ENCODE peak calls at places on chromosomes 16 and 17, in four cellular contexts. Z, X, E and Q are unnamed samples.

GRCh38 chr17:46732133-46732532 is 86.4 kb downstream of the WNT3 start:
- DNase-seq in Z (no peak), X (no peak), E (no peak), Q (no peak)

GRCh38 chr16:66705790-66706505 is 9.4 kb upstream of the CMTM4 start:
- DNase-seq in Z (no peak), X (no peak), E (peak; percentile 31), Q (no peak)

GRCh38 chr16:64841482-64841881 is 280.4 kb downstream of the CDH11 start:
- DNase-seq in Z (no peak), X (no peak), E (no peak), Q (no peak)

GRCh38 chr17:73528679-73529078 is 115.6 kb downstream of the SDK2 start:
- DNase-seq in Z (no peak), X (no peak), E (no peak), Q (no peak)

GRCh38 chr16:89006036-89006752 is 29.2 kb upstream of the CBFA2T3 start:
- DNase-seq in Z (no peak), X (no peak), E (no peak), Q (no peak)

GRCh38 chr16:88836791-88837190 is 20.0 kb downstream of the GALNS start:
- DNase-seq in Z (no peak), X (no peak), E (no peak), Q (no peak)

GRCh38 chr17:64984776-64985521 is 65.7 kb upstream of the LRRC37A3 start:
- DNase-seq in Z (no peak), X (peak; percentile 25), E (no peak), Q (peak; percentile 17)

GRCh38 chr17:42408076-42408475 is 15.0 kb downstream of the CAVIN1 start:
- DNase-seq in Z (no peak), X (no peak), E (no peak), Q (no peak)

GRCh38 chr17:46758614-46759013 is 59.9 kb downstream of the WNT3 start:
- DNase-seq in Z (no peak), X (no peak), E (no peak), Q (no peak)

GRCh38 chr16:25155553-25156460 is 44.3 kb downstream of the LCMT1 start:
- DNase-seq in Z (no peak), X (no peak), E (no peak), Q (no peak)

GRCh38 chr16:67882374-67883145 is 2.1 kb upstream of the NRN1L start:
- DNase-seq in Z (no peak), X (no peak), E (no peak), Q (no peak)

GRCh38 chr17:68613739-68614298 is 12.7 kb upstream of the FAM20A start:
- DNase-seq in Z (peak; percentile 92), X (no peak), E (no peak), Q (no peak)

GRCh38 chr16:50081428-50082018 is 15.8 kb downstream of the HEATR3 start:
- DNase-seq in Z (no peak), X (no peak), E (no peak), Q (no peak)

GRCh38 chr17:9912146-9913099 is 7.4 kb upstream of the RCVRN start:
- DNase-seq in Z (no peak), X (no peak), E (no peak), Q (no peak)

GRCh38 chr16:47008174-47008573 is 34.7 kb upstream of the DNAJA2 start:
- DNase-seq in Z (no peak), X (no peak), E (no peak), Q (no peak)

GRCh38 chr17:17055286-17056166 is 13.3 kb downstream of the MPRIP start:
- DNase-seq in Z (no peak), X (no peak), E (no peak), Q (no peak)

GRCh38 chr16:88658714-88659113 is 4.2 kb downstream of the MVD start:
- DNase-seq in Z (no peak), X (no peak), E (no peak), Q (no peak)

GRCh38 chr16:12340151-12340733 is 363.7 kb downstream of the SNX29 start:
- DNase-seq in Z (peak; percentile 35), X (no peak), E (no peak), Q (peak; percentile 39)

GRCh38 chr17:72561680-72562079 is 440.9 kb downstream of the SOX9 start:
- DNase-seq in Z (no peak), X (no peak), E (no peak), Q (no peak)

GRCh38 chr17:6070280-6070894 is at the start of gene WSCD1:
- DNase-seq in Z (peak; percentile 80), X (no peak), E (no peak), Q (no peak)

GRCh38 chr17:4789701-4789950 is 862 bp downstream of the GLTPD2 start:
- DNase-seq in Z (no peak), X (no peak), E (no peak), Q (no peak)
- H3K27me3 ChIP-seq in Z (peaks cover 10% of the 10 kb centered on the region), X (peaks cover 21% of the 10 kb centered on the region), E (peaks cover 16% of the 10 kb centered on the region), Q (peaks cover 7% of the 10 kb centered on the region)

GRCh38 chr17:2636169-2636930 is 42.9 kb downstream of the PAFAH1B1 start:
- DNase-seq in Z (no peak), X (no peak), E (no peak), Q (no peak)
- TF ChIP-seq CTCF in Z (no peak), X (no peak), E (no peak), Q (no peak)

GRCh38 chr16:58426960-58427359 is 34.7 kb downstream of the GINS3 start:
- DNase-seq in Z (no peak), X (no peak), E (no peak), Q (no peak)
- H3K27me3 ChIP-seq in Z (no peaks in the 10 kb centered on the region), X (peaks cover 35% of the 10 kb centered on the region), E (no peaks in the 10 kb centered on the region), Q (peaks cover 7% of the 10 kb centered on the region)

DNA sequence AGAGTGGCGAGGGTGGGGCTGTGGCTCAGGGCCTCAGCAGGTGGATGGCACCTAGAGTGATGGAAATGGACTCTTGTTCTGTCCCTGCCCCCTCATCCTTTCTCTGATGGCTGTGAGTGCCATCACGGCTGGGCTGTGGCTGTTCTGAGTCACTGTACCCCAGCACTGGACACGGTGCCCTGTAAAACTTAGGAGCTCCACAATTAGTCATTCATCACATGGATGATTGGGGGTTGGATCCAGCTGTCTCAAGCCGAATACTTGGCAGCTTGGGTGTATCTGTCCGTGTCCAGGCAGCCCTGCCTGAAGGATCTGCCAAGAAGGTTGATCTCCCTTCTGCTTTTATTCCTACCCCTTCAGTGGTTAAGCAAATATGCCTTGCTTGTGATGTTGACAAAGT is 295.5 kb upstream of the EEF2KMT start:
- DNase-seq in Z (no peak), X (no peak), E (no peak), Q (no peak)
- TF ChIP-seq CTCF in Z (no peak), X (no peak), E (no peak), Q (no peak)

GRCh38 chr16:1107731-1108130 is 11.7 kb upstream of the C1QTNF8 start:
- DNase-seq in Z (no peak), X (no peak), E (no peak), Q (no peak)
- H3K27me3 ChIP-seq in Z (peaks cover 20% of the 10 kb centered on the region), X (peaks cover 48% of the 10 kb centered on the region), E (peaks cover 93% of the 10 kb centered on the region), Q (peaks cover 3% of the 10 kb centered on the region)

GRCh38 chr16:82641336-82641984 is 14.7 kb downstream of the CDH13 start:
- DNase-seq in Z (no peak), X (no peak), E (no peak), Q (no peak)
- TF ChIP-seq CTCF in Z (peak; percentile 56), X (peak; percentile 71), E (no peak), Q (peak; percentile 53)

GRCh38 chr17:66898536-66898935 is 63.6 kb downstream of the CACNG5 start:
- DNase-seq in Z (no peak), X (no peak), E (no peak), Q (no peak)
- H3K27me3 ChIP-seq in Z (no peaks in the 10 kb centered on the region), X (no peaks in the 10 kb centered on the region), E (no peaks in the 10 kb centered on the region), Q (peaks cover 23% of the 10 kb centered on the region)

DNA sequence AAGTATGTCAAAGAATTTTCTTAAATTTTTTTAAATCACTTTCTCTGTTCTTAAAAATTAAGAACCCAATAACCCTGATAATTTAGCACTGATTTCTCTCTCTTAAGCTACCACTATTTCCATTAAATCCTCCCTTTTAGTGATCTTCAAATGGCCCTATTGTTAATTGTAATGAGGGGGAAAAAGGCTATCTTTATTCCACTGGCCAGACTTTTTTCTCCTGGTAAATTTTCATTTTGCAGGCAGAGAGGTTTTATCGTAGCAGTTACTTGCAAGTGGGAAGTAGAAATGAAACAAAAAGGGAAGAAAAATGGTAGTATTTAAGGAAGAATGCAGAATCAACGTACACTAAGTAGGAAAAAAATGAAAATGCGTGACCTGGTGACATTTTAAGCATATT is 224.8 kb downstream of the TANC2 start:
- DNase-seq in Z (no peak), X (no peak), E (no peak), Q (no peak)
- TF ChIP-seq CTCF in Z (no peak), X (no peak), E (no peak), Q (no peak)

GRCh38 chr16:28039493-28039892 is 24.0 kb downstream of the GSG1L start:
- DNase-seq in Z (no peak), X (no peak), E (no peak), Q (no peak)

GRCh38 chr16:28038401-28038800 is 25.1 kb downstream of the GSG1L start:
- DNase-seq in Z (no peak), X (no peak), E (no peak), Q (no peak)

GRCh38 chr16:28041615-28042014 is 21.9 kb downstream of the GSG1L start:
- DNase-seq in Z (no peak), X (no peak), E (no peak), Q (no peak)

GRCh38 chr16:28042856-28043255 is 20.7 kb downstream of the GSG1L start:
- DNase-seq in Z (no peak), X (no peak), E (no peak), Q (no peak)

GRCh38 chr16:28040039-28040438 is 23.5 kb downstream of the GSG1L start:
- DNase-seq in Z (no peak), X (no peak), E (no peak), Q (no peak)
- H3K27me3 ChIP-seq in Z (no peaks in the 10 kb centered on the region), X (no peaks in the 10 kb centered on the region), E (no peaks in the 10 kb centered on the region), Q (peaks cover 2% of the 10 kb centered on the region)

GRCh38 chr17:44772308-44773024 is 13.7 kb downstream of the ADAM11 start:
- DNase-seq in Z (no peak), X (no peak), E (no peak), Q (no peak)

GRCh38 chr17:44769647-44770084 is 10.9 kb downstream of the ADAM11 start:
- DNase-seq in Z (no peak), X (no peak), E (no peak), Q (no peak)

GRCh38 chr17:44769230-44769629 is 10.4 kb downstream of the ADAM11 start:
- DNase-seq in Z (no peak), X (no peak), E (no peak), Q (no peak)

GRCh38 chr17:44768505-44769142 is 9.8 kb downstream of the ADAM11 start:
- DNase-seq in Z (no peak), X (no peak), E (no peak), Q (no peak)

DNA sequence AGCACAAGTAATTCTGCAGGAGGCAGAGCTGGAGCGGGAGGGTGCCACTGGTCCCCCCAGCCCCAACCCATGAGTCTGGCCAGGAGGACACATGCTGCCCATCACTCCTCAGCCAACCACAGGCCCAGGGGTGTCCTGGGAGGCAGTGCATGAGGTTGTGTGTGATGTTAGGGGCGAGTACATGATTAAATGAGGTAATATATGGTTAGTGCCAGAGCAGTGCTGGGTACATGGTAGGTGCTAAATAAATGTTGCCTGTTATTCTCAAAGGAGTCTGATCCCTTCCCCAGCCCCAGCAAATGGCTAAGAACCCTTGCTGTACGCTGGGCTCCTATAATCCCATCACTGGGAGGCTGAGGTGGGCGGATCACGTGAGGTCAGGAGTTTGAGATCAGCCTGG is 11.7 kb downstream of the ADAM11 start:
- DNase-seq in Z (no peak), X (no peak), E (no peak), Q (no peak)
- TF ChIP-seq CTCF in Z (no peak), X (no peak), E (no peak), Q (no peak)